ENCODE peak calls at places on chromosomes 2 and 18, in six cellular contexts. One of them, this sample, is unnamed.

GRCh38 chr18:12165038-12165768 is 71.6 kb downstream of the ANKRD62 start:
- DNase-seq in stimulated activated CD4-positive, alpha-beta T cell treated with anti-CD3 and anti-CD28 coated beads, Interleukin-2, amount 100 ng/mL, for 48 hours: no peak
- DNase-seq in heart left ventricle: no peak
- DNase-seq in activated T-cell treated with anti-CD3 and anti-CD28 coated beads for 1 hour: no peak
- DNase-seq in stimulated activated naive B cell treated with anti-CD40 and anti-IgM and Interleukin-4, amounts not matched to agents 10 μg/mL and 1 μg/mL and 100 μg/mL, for 72 hours: no peak
- DNase-seq in trophoblast cell: no peak
- DNase-seq in this sample: no peak

GRCh38 chr2:240326246-240326645 is 109.2 kb upstream of the GPC1 start:
- DNase-seq in trophoblast cell: no peak
- DNase-seq in stimulated activated CD4-positive, alpha-beta T cell treated with anti-CD3 and anti-CD28 coated beads, Interleukin-2, amount 100 ng/mL, for 48 hours: no peak
- DNase-seq in heart left ventricle: no peak
- DNase-seq in stimulated activated naive B cell treated with anti-CD40 and anti-IgM and Interleukin-4, amounts not matched to agents 10 μg/mL and 1 μg/mL and 100 μg/mL, for 72 hours: no peak
- DNase-seq in activated T-cell treated with anti-CD3 and anti-CD28 coated beads for 1 hour: no peak
- DNase-seq in this sample: no peak

GRCh38 chr2:119517433-119517832 is 6.8 kb downstream of the SCTR start:
- DNase-seq in stimulated activated CD4-positive, alpha-beta T cell treated with anti-CD3 and anti-CD28 coated beads, Interleukin-2, amount 100 ng/mL, for 48 hours: peak
- DNase-seq in activated T-cell treated with anti-CD3 and anti-CD28 coated beads for 1 hour: peak
- DNase-seq in stimulated activated naive B cell treated with anti-CD40 and anti-IgM and Interleukin-4, amounts not matched to agents 10 μg/mL and 1 μg/mL and 100 μg/mL, for 72 hours: peak
- DNase-seq in trophoblast cell: peak
- DNase-seq in heart left ventricle: peak
- DNase-seq in this sample: no peak

GRCh38 chr2:21643180-21643579 is 519.4 kb downstream of the TDRD15 start:
- DNase-seq in stimulated activated CD4-positive, alpha-beta T cell treated with anti-CD3 and anti-CD28 coated beads, Interleukin-2, amount 100 ng/mL, for 48 hours: no peak
- DNase-seq in activated T-cell treated with anti-CD3 and anti-CD28 coated beads for 1 hour: no peak
- DNase-seq in stimulated activated naive B cell treated with anti-CD40 and anti-IgM and Interleukin-4, amounts not matched to agents 10 μg/mL and 1 μg/mL and 100 μg/mL, for 72 hours: no peak
- DNase-seq in trophoblast cell: no peak
- DNase-seq in heart left ventricle: no peak
- DNase-seq in this sample: no peak

GRCh38 chr2:216774620-216775019 is 79.3 kb upstream of the IGFBP5 start:
- DNase-seq in heart left ventricle: peak
- DNase-seq in stimulated activated naive B cell treated with anti-CD40 and anti-IgM and Interleukin-4, amounts not matched to agents 10 μg/mL and 1 μg/mL and 100 μg/mL, for 72 hours: no peak
- DNase-seq in trophoblast cell: peak
- DNase-seq in stimulated activated CD4-positive, alpha-beta T cell treated with anti-CD3 and anti-CD28 coated beads, Interleukin-2, amount 100 ng/mL, for 48 hours: no peak
- DNase-seq in activated T-cell treated with anti-CD3 and anti-CD28 coated beads for 1 hour: no peak
- DNase-seq in this sample: no peak

GRCh38 chr18:45526120-45526841 is 89.0 kb upstream of the SLC14A2 start:
- DNase-seq in activated T-cell treated with anti-CD3 and anti-CD28 coated beads for 1 hour: no peak
- DNase-seq in stimulated activated naive B cell treated with anti-CD40 and anti-IgM and Interleukin-4, amounts not matched to agents 10 μg/mL and 1 μg/mL and 100 μg/mL, for 72 hours: no peak
- DNase-seq in heart left ventricle: no peak
- DNase-seq in stimulated activated CD4-positive, alpha-beta T cell treated with anti-CD3 and anti-CD28 coated beads, Interleukin-2, amount 100 ng/mL, for 48 hours: no peak
- DNase-seq in trophoblast cell: peak
- DNase-seq in this sample: no peak

GRCh38 chr2:13193900-13194299 is 477.2 kb downstream of the TRIB2 start:
- DNase-seq in activated T-cell treated with anti-CD3 and anti-CD28 coated beads for 1 hour: no peak
- DNase-seq in trophoblast cell: no peak
- DNase-seq in stimulated activated naive B cell treated with anti-CD40 and anti-IgM and Interleukin-4, amounts not matched to agents 10 μg/mL and 1 μg/mL and 100 μg/mL, for 72 hours: no peak
- DNase-seq in stimulated activated CD4-positive, alpha-beta T cell treated with anti-CD3 and anti-CD28 coated beads, Interleukin-2, amount 100 ng/mL, for 48 hours: no peak
- DNase-seq in heart left ventricle: no peak
- DNase-seq in this sample: no peak

GRCh38 chr18:9738266-9738969 is 30.3 kb downstream of the RAB31 start:
- DNase-seq in activated T-cell treated with anti-CD3 and anti-CD28 coated beads for 1 hour: no peak
- DNase-seq in trophoblast cell: no peak
- DNase-seq in stimulated activated naive B cell treated with anti-CD40 and anti-IgM and Interleukin-4, amounts not matched to agents 10 μg/mL and 1 μg/mL and 100 μg/mL, for 72 hours: no peak
- DNase-seq in stimulated activated CD4-positive, alpha-beta T cell treated with anti-CD3 and anti-CD28 coated beads, Interleukin-2, amount 100 ng/mL, for 48 hours: no peak
- DNase-seq in heart left ventricle: no peak
- DNase-seq in this sample: no peak

GRCh38 chr2:42967959-42968674 is 175.7 kb upstream of the HAAO start:
- DNase-seq in stimulated activated CD4-positive, alpha-beta T cell treated with anti-CD3 and anti-CD28 coated beads, Interleukin-2, amount 100 ng/mL, for 48 hours: no peak
- DNase-seq in activated T-cell treated with anti-CD3 and anti-CD28 coated beads for 1 hour: no peak
- DNase-seq in heart left ventricle: peak
- DNase-seq in stimulated activated naive B cell treated with anti-CD40 and anti-IgM and Interleukin-4, amounts not matched to agents 10 μg/mL and 1 μg/mL and 100 μg/mL, for 72 hours: no peak
- DNase-seq in trophoblast cell: no peak
- DNase-seq in this sample: no peak

GRCh38 chr18:79756826-79757225 is 40.9 kb upstream of the KCNG2 start:
- DNase-seq in heart left ventricle: no peak
- DNase-seq in trophoblast cell: no peak
- DNase-seq in stimulated activated CD4-positive, alpha-beta T cell treated with anti-CD3 and anti-CD28 coated beads, Interleukin-2, amount 100 ng/mL, for 48 hours: no peak
- DNase-seq in activated T-cell treated with anti-CD3 and anti-CD28 coated beads for 1 hour: no peak
- DNase-seq in stimulated activated naive B cell treated with anti-CD40 and anti-IgM and Interleukin-4, amounts not matched to agents 10 μg/mL and 1 μg/mL and 100 μg/mL, for 72 hours: no peak
- DNase-seq in this sample: no peak

GRCh38 chr2:47274780-47275117 is 119.6 kb upstream of the STPG4 start:
- DNase-seq in activated T-cell treated with anti-CD3 and anti-CD28 coated beads for 1 hour: no peak
- DNase-seq in trophoblast cell: no peak
- DNase-seq in stimulated activated naive B cell treated with anti-CD40 and anti-IgM and Interleukin-4, amounts not matched to agents 10 μg/mL and 1 μg/mL and 100 μg/mL, for 72 hours: no peak
- DNase-seq in stimulated activated CD4-positive, alpha-beta T cell treated with anti-CD3 and anti-CD28 coated beads, Interleukin-2, amount 100 ng/mL, for 48 hours: no peak
- DNase-seq in heart left ventricle: no peak
- DNase-seq in this sample: no peak

GRCh38 chr18:23106575-23106974 is 28.7 kb upstream of the CABLES1 start:
- DNase-seq in heart left ventricle: no peak
- DNase-seq in stimulated activated naive B cell treated with anti-CD40 and anti-IgM and Interleukin-4, amounts not matched to agents 10 μg/mL and 1 μg/mL and 100 μg/mL, for 72 hours: no peak
- DNase-seq in trophoblast cell: peak
- DNase-seq in stimulated activated CD4-positive, alpha-beta T cell treated with anti-CD3 and anti-CD28 coated beads, Interleukin-2, amount 100 ng/mL, for 48 hours: no peak
- DNase-seq in activated T-cell treated with anti-CD3 and anti-CD28 coated beads for 1 hour: no peak
- DNase-seq in this sample: no peak

GRCh38 chr18:13138822-13139139 is 79.8 kb upstream of the LDLRAD4 start:
- DNase-seq in stimulated activated naive B cell treated with anti-CD40 and anti-IgM and Interleukin-4, amounts not matched to agents 10 μg/mL and 1 μg/mL and 100 μg/mL, for 72 hours: no peak
- DNase-seq in activated T-cell treated with anti-CD3 and anti-CD28 coated beads for 1 hour: no peak
- DNase-seq in trophoblast cell: no peak
- DNase-seq in stimulated activated CD4-positive, alpha-beta T cell treated with anti-CD3 and anti-CD28 coated beads, Interleukin-2, amount 100 ng/mL, for 48 hours: no peak
- DNase-seq in heart left ventricle: no peak
- DNase-seq in this sample: no peak

GRCh38 chr2:15738965-15739364 is 147.3 kb downstream of the DDX1 start:
- DNase-seq in trophoblast cell: no peak
- DNase-seq in heart left ventricle: no peak
- DNase-seq in stimulated activated naive B cell treated with anti-CD40 and anti-IgM and Interleukin-4, amounts not matched to agents 10 μg/mL and 1 μg/mL and 100 μg/mL, for 72 hours: no peak
- DNase-seq in stimulated activated CD4-positive, alpha-beta T cell treated with anti-CD3 and anti-CD28 coated beads, Interleukin-2, amount 100 ng/mL, for 48 hours: no peak
- DNase-seq in activated T-cell treated with anti-CD3 and anti-CD28 coated beads for 1 hour: no peak
- DNase-seq in this sample: no peak

GRCh38 chr2:9990735-9991134 is 39.2 kb downstream of the GRHL1 start:
- DNase-seq in stimulated activated CD4-positive, alpha-beta T cell treated with anti-CD3 and anti-CD28 coated beads, Interleukin-2, amount 100 ng/mL, for 48 hours: no peak
- DNase-seq in trophoblast cell: no peak
- DNase-seq in stimulated activated naive B cell treated with anti-CD40 and anti-IgM and Interleukin-4, amounts not matched to agents 10 μg/mL and 1 μg/mL and 100 μg/mL, for 72 hours: no peak
- DNase-seq in activated T-cell treated with anti-CD3 and anti-CD28 coated beads for 1 hour: no peak
- DNase-seq in heart left ventricle: peak
- DNase-seq in this sample: no peak

GRCh38 chr2:106990307-106990706 is 104.3 kb upstream of the ST6GAL2 start:
- DNase-seq in stimulated activated CD4-positive, alpha-beta T cell treated with anti-CD3 and anti-CD28 coated beads, Interleukin-2, amount 100 ng/mL, for 48 hours: no peak
- DNase-seq in heart left ventricle: no peak
- DNase-seq in trophoblast cell: no peak
- DNase-seq in stimulated activated naive B cell treated with anti-CD40 and anti-IgM and Interleukin-4, amounts not matched to agents 10 μg/mL and 1 μg/mL and 100 μg/mL, for 72 hours: no peak
- DNase-seq in activated T-cell treated with anti-CD3 and anti-CD28 coated beads for 1 hour: no peak
- DNase-seq in this sample: no peak

GRCh38 chr18:21763846-21764646 is 23.5 kb downstream of the MIB1 start:
- DNase-seq in trophoblast cell: no peak
- DNase-seq in stimulated activated naive B cell treated with anti-CD40 and anti-IgM and Interleukin-4, amounts not matched to agents 10 μg/mL and 1 μg/mL and 100 μg/mL, for 72 hours: no peak
- DNase-seq in heart left ventricle: no peak
- DNase-seq in stimulated activated CD4-positive, alpha-beta T cell treated with anti-CD3 and anti-CD28 coated beads, Interleukin-2, amount 100 ng/mL, for 48 hours: no peak
- DNase-seq in activated T-cell treated with anti-CD3 and anti-CD28 coated beads for 1 hour: no peak
- DNase-seq in this sample: no peak

GRCh38 chr2:113276906-113277425 is 1.8 kb downstream of the PAX8 start:
- DNase-seq in heart left ventricle: no peak
- DNase-seq in activated T-cell treated with anti-CD3 and anti-CD28 coated beads for 1 hour: no peak
- DNase-seq in stimulated activated naive B cell treated with anti-CD40 and anti-IgM and Interleukin-4, amounts not matched to agents 10 μg/mL and 1 μg/mL and 100 μg/mL, for 72 hours: no peak
- DNase-seq in stimulated activated CD4-positive, alpha-beta T cell treated with anti-CD3 and anti-CD28 coated beads, Interleukin-2, amount 100 ng/mL, for 48 hours: no peak
- DNase-seq in trophoblast cell: no peak
- DNase-seq in this sample: no peak